ENCODE peak calls at places on chromosomes 1 and 21, in eight cellular contexts. One of them, this sample, is unnamed.

GRCh38 chr1:10451286-10451685 is 1.5 kb downstream of the CORT start:
- DNase-seq in spleen: no peak
- DNase-seq in IMR-90: peak; percentile 44
- DNase-seq in K562: no peak
- DNase-seq in gastrocnemius medialis: no peak
- DNase-seq in body of pancreas: no peak
- DNase-seq in NB4: no peak
- DNase-seq in heart left ventricle: no peak
- DNase-seq in this sample: no peak

GRCh38 chr1:115976062-115976899 is at the start of gene SLC22A15:
- DNase-seq in spleen: peak; percentile 94
- DNase-seq in IMR-90: no peak
- DNase-seq in K562: peak; percentile 51
- DNase-seq in gastrocnemius medialis: peak; percentile 17
- DNase-seq in body of pancreas: peak; percentile 77
- DNase-seq in NB4: peak; percentile 97
- DNase-seq in heart left ventricle: peak; percentile 57
- DNase-seq in this sample: peak; percentile 37

GRCh38 chr1:56754713-56755505 is 64.3 kb downstream of the FYB2 start:
- DNase-seq in spleen: no peak
- DNase-seq in IMR-90: no peak
- DNase-seq in K562: no peak
- DNase-seq in gastrocnemius medialis: no peak
- DNase-seq in body of pancreas: no peak
- DNase-seq in NB4: no peak
- DNase-seq in heart left ventricle: no peak
- DNase-seq in this sample: no peak

GRCh38 chr1:175635092-175635491 is 108.3 kb downstream of the TNR start:
- DNase-seq in spleen: no peak
- DNase-seq in IMR-90: no peak
- DNase-seq in K562: no peak
- DNase-seq in gastrocnemius medialis: no peak
- DNase-seq in body of pancreas: peak; percentile 82
- DNase-seq in NB4: no peak
- DNase-seq in heart left ventricle: no peak
- DNase-seq in this sample: no peak

GRCh38 chr1:65479805-65480204 is 59.3 kb downstream of the LEPR start:
- DNase-seq in spleen: no peak
- DNase-seq in IMR-90: no peak
- DNase-seq in K562: no peak
- DNase-seq in gastrocnemius medialis: no peak
- DNase-seq in body of pancreas: no peak
- DNase-seq in NB4: no peak
- DNase-seq in heart left ventricle: no peak
- DNase-seq in this sample: no peak

GRCh38 chr1:191993549-191993948 is 164.7 kb upstream of the RGS18 start:
- DNase-seq in spleen: no peak
- DNase-seq in IMR-90: peak; percentile 61
- DNase-seq in K562: no peak
- DNase-seq in gastrocnemius medialis: no peak
- DNase-seq in body of pancreas: no peak
- DNase-seq in NB4: peak; percentile 42
- DNase-seq in heart left ventricle: no peak
- DNase-seq in this sample: no peak

GRCh38 chr1:110370827-110371226 is 20.0 kb downstream of the SLC16A4 start:
- DNase-seq in spleen: no peak
- DNase-seq in IMR-90: peak; percentile 77
- DNase-seq in K562: no peak
- DNase-seq in gastrocnemius medialis: peak; percentile 8
- DNase-seq in body of pancreas: no peak
- DNase-seq in NB4: no peak
- DNase-seq in heart left ventricle: no peak
- DNase-seq in this sample: no peak

GRCh38 chr1:245180496-245180895 is 25.7 kb downstream of the KIF26B start:
- DNase-seq in spleen: no peak
- DNase-seq in IMR-90: no peak
- DNase-seq in K562: no peak
- DNase-seq in gastrocnemius medialis: no peak
- DNase-seq in body of pancreas: no peak
- DNase-seq in NB4: peak; percentile 55
- DNase-seq in heart left ventricle: no peak
- DNase-seq in this sample: no peak

GRCh38 chr1:24138481-24139158 is 4.3 kb downstream of the IL22RA1 start:
- DNase-seq in spleen: no peak
- DNase-seq in IMR-90: no peak
- DNase-seq in K562: no peak
- DNase-seq in gastrocnemius medialis: no peak
- DNase-seq in body of pancreas: no peak
- DNase-seq in NB4: no peak
- DNase-seq in heart left ventricle: no peak
- DNase-seq in this sample: no peak

GRCh38 chr1:246773213-246773641 is 49.0 kb downstream of the SCCPDH start:
- DNase-seq in spleen: no peak
- DNase-seq in IMR-90: no peak
- DNase-seq in K562: no peak
- DNase-seq in gastrocnemius medialis: no peak
- DNase-seq in body of pancreas: no peak
- DNase-seq in NB4: no peak
- DNase-seq in heart left ventricle: no peak
- DNase-seq in this sample: no peak

GRCh38 chr1:12078938-12079861 is 16.1 kb downstream of the TNFRSF8 start:
- DNase-seq in spleen: peak; percentile 67
- DNase-seq in IMR-90: peak; percentile 47
- DNase-seq in K562: peak; percentile 83
- DNase-seq in gastrocnemius medialis: no peak
- DNase-seq in body of pancreas: peak; percentile 23
- DNase-seq in NB4: peak; percentile 57
- DNase-seq in heart left ventricle: no peak
- DNase-seq in this sample: peak; percentile 5

GRCh38 chr1:235357485-235358378 is 9.5 kb upstream of the TBCE start:
- DNase-seq in spleen: no peak
- DNase-seq in IMR-90: no peak
- DNase-seq in K562: peak; percentile 13
- DNase-seq in gastrocnemius medialis: no peak
- DNase-seq in body of pancreas: no peak
- DNase-seq in NB4: no peak
- DNase-seq in heart left ventricle: no peak
- DNase-seq in this sample: no peak

GRCh38 chr1:174074757-174075156 is 52.6 kb upstream of the RC3H1 start:
- DNase-seq in spleen: no peak
- DNase-seq in IMR-90: peak; percentile 55
- DNase-seq in K562: no peak
- DNase-seq in gastrocnemius medialis: no peak
- DNase-seq in body of pancreas: no peak
- DNase-seq in NB4: peak; percentile 38
- DNase-seq in heart left ventricle: no peak
- DNase-seq in this sample: no peak

GRCh38 chr1:208766812-208767211 is 522.6 kb upstream of the PLXNA2 start:
- DNase-seq in spleen: no peak
- DNase-seq in IMR-90: no peak
- DNase-seq in K562: no peak
- DNase-seq in gastrocnemius medialis: no peak
- DNase-seq in body of pancreas: no peak
- DNase-seq in NB4: no peak
- DNase-seq in heart left ventricle: no peak
- DNase-seq in this sample: no peak

GRCh38 chr1:206739411-206740076 is 31.0 kb upstream of the IL19 start:
- DNase-seq in spleen: no peak
- DNase-seq in IMR-90: peak; percentile 33
- DNase-seq in K562: no peak
- DNase-seq in gastrocnemius medialis: no peak
- DNase-seq in body of pancreas: no peak
- DNase-seq in NB4: peak; percentile 48
- DNase-seq in heart left ventricle: no peak
- DNase-seq in this sample: no peak

GRCh38 chr1:233240839-233241682 is 54.5 kb downstream of the PCNX2 start:
- DNase-seq in spleen: peak; percentile 86
- DNase-seq in IMR-90: peak; percentile 42
- DNase-seq in K562: peak; percentile 51
- DNase-seq in gastrocnemius medialis: peak; percentile 30
- DNase-seq in body of pancreas: peak; percentile 71
- DNase-seq in NB4: peak; percentile 59
- DNase-seq in heart left ventricle: peak; percentile 62
- DNase-seq in this sample: no peak

GRCh38 chr1:204716687-204717086 is 31.1 kb upstream of the LRRN2 start:
- DNase-seq in spleen: no peak
- DNase-seq in IMR-90: no peak
- DNase-seq in K562: no peak
- DNase-seq in gastrocnemius medialis: no peak
- DNase-seq in body of pancreas: no peak
- DNase-seq in NB4: no peak
- DNase-seq in heart left ventricle: no peak
- DNase-seq in this sample: no peak
- TF ChIP-seq POLR2A in spleen: no peak
- TF ChIP-seq POLR2A in IMR-90: no peak
- TF ChIP-seq POLR2A in K562: no peak
- TF ChIP-seq POLR2A in gastrocnemius medialis: no peak
- TF ChIP-seq POLR2A in body of pancreas: no peak
- TF ChIP-seq POLR2A in NB4: no peak
- TF ChIP-seq POLR2A in heart left ventricle: no peak
- TF ChIP-seq POLR2A in this sample: no peak

GRCh38 chr1:111448482-111448917 is 556 bp downstream of the WDR77 start:
- DNase-seq in spleen: no peak
- DNase-seq in IMR-90: peak; percentile 12
- DNase-seq in K562: peak; percentile 56
- DNase-seq in gastrocnemius medialis: no peak
- DNase-seq in body of pancreas: no peak
- DNase-seq in NB4: no peak
- DNase-seq in heart left ventricle: no peak
- DNase-seq in this sample: no peak

GRCh38 chr1:111450185-111450584 is 921 bp downstream of the ATP5PB start:
- DNase-seq in spleen: no peak
- DNase-seq in IMR-90: no peak
- DNase-seq in K562: no peak
- DNase-seq in gastrocnemius medialis: no peak
- DNase-seq in body of pancreas: no peak
- DNase-seq in NB4: no peak
- DNase-seq in heart left ventricle: no peak
- DNase-seq in this sample: no peak

GRCh38 chr1:111446967-111447892 is 1.8 kb downstream of the WDR77 start:
- DNase-seq in spleen: no peak
- DNase-seq in IMR-90: no peak
- DNase-seq in K562: no peak
- DNase-seq in gastrocnemius medialis: no peak
- DNase-seq in body of pancreas: peak; percentile 25
- DNase-seq in NB4: no peak
- DNase-seq in heart left ventricle: no peak
- DNase-seq in this sample: no peak

GRCh38 chr1:111449703-111450017 is 396 bp downstream of the ATP5PB start:
- DNase-seq in spleen: no peak
- DNase-seq in IMR-90: no peak
- DNase-seq in K562: no peak
- DNase-seq in gastrocnemius medialis: no peak
- DNase-seq in body of pancreas: no peak
- DNase-seq in NB4: no peak
- DNase-seq in heart left ventricle: no peak
- DNase-seq in this sample: no peak

DNA sequence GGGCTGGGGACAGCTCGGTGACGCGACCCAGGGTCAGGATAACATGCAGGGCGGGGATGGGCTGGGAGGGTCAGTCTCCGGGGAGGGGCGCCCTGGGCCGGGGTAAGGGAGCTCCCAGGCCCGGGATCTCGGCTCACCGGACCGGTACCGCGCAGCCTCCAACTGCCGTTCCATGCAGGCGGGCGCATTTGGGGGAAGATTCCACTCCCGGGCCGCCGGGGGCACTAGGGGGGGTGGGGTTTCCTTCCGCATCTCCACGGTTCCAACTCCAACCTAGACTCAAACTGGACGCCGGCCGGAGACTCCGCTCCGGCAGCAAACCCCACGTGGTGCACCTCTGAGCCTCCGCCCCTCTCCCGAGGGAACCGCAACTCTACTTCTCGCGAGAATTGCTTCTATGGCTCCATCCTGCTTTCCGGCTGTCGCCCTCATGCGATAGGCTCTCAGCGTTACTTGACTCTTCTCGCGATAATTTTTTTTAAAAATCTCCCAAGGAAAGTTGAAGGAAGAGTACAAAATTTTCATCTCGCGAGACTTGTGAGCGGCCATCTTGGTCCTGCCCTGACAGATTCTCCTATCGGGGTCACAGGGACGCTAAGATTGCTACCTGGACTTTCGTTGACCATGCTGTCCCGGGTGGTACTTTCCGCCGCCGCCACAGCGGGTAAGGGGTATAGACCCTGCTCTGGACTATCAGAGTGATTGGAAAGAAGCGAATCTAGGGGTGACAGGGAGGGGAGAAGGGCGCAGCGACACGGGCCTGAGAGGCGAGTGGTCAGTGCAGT is at the start of the genes ATP5PB and WDR77:
- DNase-seq in spleen: peak; percentile 95
- DNase-seq in IMR-90: peak; percentile 99
- DNase-seq in K562: peak; percentile 99
- DNase-seq in gastrocnemius medialis: peak; percentile 96
- DNase-seq in body of pancreas: peak; percentile 95
- DNase-seq in NB4: peak; percentile 97
- DNase-seq in heart left ventricle: peak; percentile 97
- DNase-seq in this sample: peak; percentile 83
- TF ChIP-seq POLR2A in spleen: no peak
- TF ChIP-seq POLR2A in IMR-90: peak; percentile 61
- TF ChIP-seq POLR2A in K562: peak; percentile 96
- TF ChIP-seq POLR2A in gastrocnemius medialis: no peak
- TF ChIP-seq POLR2A in body of pancreas: peak; percentile 65
- TF ChIP-seq POLR2A in NB4: peak; percentile 43
- TF ChIP-seq POLR2A in heart left ventricle: no peak
- TF ChIP-seq POLR2A in this sample: no peak

GRCh38 chr21:33642027-33642895 is at the start of gene ITSN1:
- DNase-seq in spleen: peak; percentile 100
- DNase-seq in IMR-90: peak; percentile 99
- DNase-seq in K562: peak; percentile 100
- DNase-seq in gastrocnemius medialis: peak; percentile 100
- DNase-seq in body of pancreas: peak; percentile 99
- DNase-seq in NB4: peak; percentile 99
- DNase-seq in heart left ventricle: peak; percentile 100
- DNase-seq in this sample: peak; percentile 99
- TF ChIP-seq POLR2A in spleen: no peak
- TF ChIP-seq POLR2A in IMR-90: peak; percentile 52
- TF ChIP-seq POLR2A in K562: no peak
- TF ChIP-seq POLR2A in gastrocnemius medialis: peak; percentile 81
- TF ChIP-seq POLR2A in body of pancreas: peak; percentile 93
- TF ChIP-seq POLR2A in NB4: peak; percentile 29
- TF ChIP-seq POLR2A in heart left ventricle: peak; percentile 89
- TF ChIP-seq POLR2A in this sample: peak; percentile 90

GRCh38 chr1:227891223-227891954 is 56.3 kb downstream of the WNT9A start:
- DNase-seq in spleen: peak; percentile 72
- DNase-seq in IMR-90: no peak
- DNase-seq in K562: no peak
- DNase-seq in gastrocnemius medialis: no peak
- DNase-seq in body of pancreas: peak; percentile 4
- DNase-seq in NB4: no peak
- DNase-seq in heart left ventricle: no peak
- DNase-seq in this sample: no peak
- TF ChIP-seq POLR2A in spleen: no peak
- TF ChIP-seq POLR2A in IMR-90: no peak
- TF ChIP-seq POLR2A in K562: no peak
- TF ChIP-seq POLR2A in gastrocnemius medialis: no peak
- TF ChIP-seq POLR2A in body of pancreas: no peak
- TF ChIP-seq POLR2A in NB4: no peak
- TF ChIP-seq POLR2A in heart left ventricle: no peak
- TF ChIP-seq POLR2A in this sample: no peak